ENCODE peak calls at places on chromosomes 1 and 21, in four cellular contexts. X is WTC11, O is HepG2, T is K562. R is an unnamed sample.

GRCh38 chr1:191022856-191023255 is 545.2 kb upstream of the BRINP3 start:
- DNase-seq in X (no peak), O (no peak), T (no peak), R (no peak)

GRCh38 chr1:17780916-17781315 is 25.8 kb downstream of the ACTL8 start:
- DNase-seq in T (no peak), O (no peak), X (no peak), R (no peak)

GRCh38 chr21:26179501-26179900 is 8.9 kb upstream of the APP start:
- DNase-seq in O (no peak), T (no peak), X (no peak), R (no peak)

GRCh38 chr21:45872471-45872870 is 109.1 kb upstream of the COL6A1 start:
- DNase-seq in X (no peak), O (no peak), T (no peak), R (no peak)

GRCh38 chr1:225942574-225942973 is 1.6 kb upstream of the LEFTY2 start:
- DNase-seq in T (no peak), O (no peak), X (no peak), R (peak; percentile 39)

GRCh38 chr21:45318556-45319341 is 31.1 kb upstream of the POFUT2 start:
- DNase-seq in T (peak; percentile 95), O (peak; percentile 94), X (no peak), R (no peak)

GRCh38 chr21:44450999-44451398 is 4.3 kb upstream of the LRRC3 start:
- DNase-seq in O (no peak), X (no peak), T (no peak), R (no peak)

GRCh38 chr1:164648211-164649080 is 89.5 kb downstream of the PBX1 start:
- DNase-seq in T (no peak), X (no peak), O (no peak), R (no peak)

GRCh38 chr1:2126331-2127180 is 68.0 kb downstream of the FAAP20 start:
- DNase-seq in T (no peak), O (no peak), X (no peak), R (no peak)

GRCh38 chr1:27299385-27300252 is 22.3 kb upstream of the TMEM222 start:
- DNase-seq in X (peak; percentile 41), O (peak; percentile 53), T (no peak), R (no peak)

GRCh38 chr1:15684042-15684461 is at the start of gene PLEKHM2:
- DNase-seq in O (no peak), X (no peak), T (peak; percentile 88), R (no peak)

GRCh38 chr1:11817192-11817591 is 11.2 kb downstream of the CLCN6 start:
- DNase-seq in O (no peak), T (no peak), X (no peak), R (no peak)

GRCh38 chr21:45983981-45984551 is 2.5 kb downstream of the COL6A1 start:
- DNase-seq in O (no peak), T (peak; percentile 63), X (peak; percentile 12), R (no peak)

GRCh38 chr1:4428711-4429110 is 225.7 kb upstream of the AJAP1 start:
- DNase-seq in O (no peak), T (no peak), X (no peak), R (no peak)

GRCh38 chr1:115183158-115183557 is 93.9 kb upstream of the TSPAN2 start:
- DNase-seq in T (no peak), X (peak; percentile 60), O (no peak), R (no peak)

GRCh38 chr1:100799548-100799947 is 80.0 kb downstream of the VCAM1 start:
- DNase-seq in X (no peak), T (no peak), O (no peak), R (no peak)

GRCh38 chr1:172612478-172612877 is 46.4 kb upstream of the FASLG start:
- DNase-seq in X (no peak), T (no peak), O (no peak), R (no peak)

GRCh38 chr1:202110977-202111376 is 11.7 kb upstream of the GPR37L1 start:
- DNase-seq in T (no peak), X (no peak), O (no peak), R (no peak)

GRCh38 chr1:47225430-47226100 is 6.5 kb downstream of the TAL1 start:
- DNase-seq in T (peak; percentile 61), X (no peak), O (no peak), R (no peak)

GRCh38 chr1:74344396-74344795 is 109.2 kb downstream of the TNNI3K start:
- DNase-seq in X (no peak), T (no peak), O (no peak), R (no peak)

GRCh38 chr21:41282412-41282811 is 34.2 kb upstream of the FAM3B start:
- DNase-seq in T (no peak), X (no peak), O (no peak), R (no peak)

GRCh38 chr21:41280115-41280919 is 36.3 kb upstream of the FAM3B start:
- DNase-seq in O (no peak), X (no peak), T (no peak), R (no peak)

DNA sequence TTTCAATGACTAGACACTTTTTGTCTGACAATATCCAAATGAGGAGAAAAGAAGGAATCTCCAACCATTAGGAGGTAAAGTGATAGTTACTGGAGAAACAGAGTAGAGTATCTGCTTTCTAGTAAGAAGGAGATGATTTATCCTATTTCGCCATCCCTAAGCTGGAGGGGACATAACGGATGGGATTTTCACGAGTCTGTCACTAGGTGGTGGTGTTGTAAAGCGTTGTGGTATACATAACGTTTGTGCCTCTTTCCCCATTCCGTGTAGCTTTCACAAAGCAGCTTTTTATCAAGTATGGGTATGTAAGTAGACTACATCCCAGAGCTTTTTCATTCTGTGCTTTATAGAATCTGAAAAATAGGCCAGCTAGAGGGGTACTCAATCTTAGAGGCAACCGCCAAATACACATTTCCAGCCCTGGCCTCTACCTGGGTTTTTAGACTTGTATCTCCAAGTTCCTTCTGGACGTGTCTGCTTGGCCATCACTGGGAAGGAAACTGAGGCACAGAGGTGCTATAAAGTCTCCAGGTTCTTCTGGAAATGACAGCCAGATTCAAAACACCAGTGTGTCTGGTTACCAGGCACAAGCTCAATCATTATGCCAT is 33.3 kb upstream of the FAM3B start:
- DNase-seq in T (peak; percentile 62), X (peak; percentile 28), O (peak; percentile 74), R (peak; percentile 61)
- TF ChIP-seq NR2C2 in T (no peak), X (no peak), O (no peak), R (no peak)

DNA sequence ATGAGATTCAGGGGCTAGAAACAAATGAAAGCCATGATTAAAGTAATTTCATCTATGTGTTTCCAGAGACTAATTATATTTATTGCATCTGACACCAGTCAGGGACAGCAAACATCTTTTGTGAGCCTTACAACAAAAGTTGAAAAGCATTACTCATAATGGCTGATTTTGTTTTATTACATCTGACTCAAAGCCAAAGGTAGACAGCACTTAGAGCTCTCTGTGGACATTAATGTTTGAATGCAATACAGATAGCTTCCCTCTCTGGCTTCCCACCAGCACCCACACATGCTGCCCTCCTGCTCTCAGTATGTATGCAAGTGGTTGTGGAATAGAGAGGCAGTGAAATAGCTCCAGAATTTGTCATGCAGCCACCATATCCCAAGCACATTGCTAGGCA is 198.7 kb downstream of the SETD4 start:
- DNase-seq in T (no peak), X (no peak), O (no peak), R (no peak)
- TF ChIP-seq NR2C2 in T (no peak), X (no peak), O (no peak), R (no peak)

GRCh38 chr1:19831441-19831840 is 16.4 kb upstream of the RNF186 start:
- DNase-seq in O (no peak), X (no peak), T (no peak), R (no peak)

GRCh38 chr1:19824541-19824940 is 9.5 kb upstream of the RNF186 start:
- DNase-seq in T (no peak), X (no peak), O (no peak), R (no peak)

GRCh38 chr1:19825298-19825697 is 10.2 kb upstream of the RNF186 start:
- DNase-seq in O (peak; percentile 25), X (peak; percentile 70), T (no peak), R (no peak)

DNA sequence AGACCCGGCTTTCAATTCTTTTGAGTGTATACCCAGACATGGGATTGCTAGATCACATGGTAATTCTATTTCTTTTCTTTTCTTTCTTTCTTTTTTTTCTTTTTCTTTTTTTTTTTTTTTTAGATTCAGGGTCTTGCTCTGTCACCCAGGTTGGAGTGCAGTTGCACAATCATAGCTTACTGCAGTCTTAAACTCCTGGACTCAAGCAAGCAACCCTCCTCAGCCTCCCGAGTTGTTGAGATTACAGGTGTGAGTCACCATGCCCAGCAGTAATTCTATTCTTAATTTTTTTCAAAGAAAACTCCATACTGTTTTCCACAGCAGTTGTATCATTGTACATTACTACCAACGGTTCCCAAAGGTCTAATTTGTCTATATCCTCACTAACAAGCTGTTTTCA is 13.5 kb upstream of the RNF186 start:
- DNase-seq in T (no peak), X (no peak), O (no peak), R (no peak)
- TF ChIP-seq NR2C2 in T (no peak), X (no peak), O (no peak), R (no peak)

GRCh38 chr21:33078907-33079582 is 9.1 kb downstream of the OLIG1 start:
- DNase-seq in X (no peak), O (peak; percentile 17), T (peak; percentile 53), R (peak; percentile 88)
- TF ChIP-seq NR2C2 in X (no peak), O (no peak), T (no peak), R (no peak)

GRCh38 chr1:37166005-37166404 is 131.7 kb upstream of the GRIK3 start:
- DNase-seq in X (no peak), T (no peak), O (no peak), R (no peak)
- TF ChIP-seq NR2C2 in X (no peak), T (no peak), O (no peak), R (no peak)

GRCh38 chr1:62908168-62908567 is 124.2 kb downstream of the ATG4C start:
- DNase-seq in T (no peak), O (no peak), X (no peak), R (no peak)

GRCh38 chr1:62917314-62917713 is 133.4 kb downstream of the ATG4C start:
- DNase-seq in T (no peak), X (no peak), O (no peak), R (no peak)

GRCh38 chr1:62917805-62918204 is 133.9 kb downstream of the ATG4C start:
- DNase-seq in O (no peak), T (no peak), X (no peak), R (no peak)

GRCh38 chr1:62906428-62906886 is 122.5 kb downstream of the ATG4C start:
- DNase-seq in X (peak; percentile 29), T (peak; percentile 39), O (no peak), R (no peak)

GRCh38 chr1:62912028-62912638 is 128.2 kb downstream of the ATG4C start:
- DNase-seq in O (peak; percentile 9), X (no peak), T (peak; percentile 36), R (no peak)
- TF ChIP-seq NR2C2 in O (no peak), X (no peak), T (no peak), R (no peak)